ENCODE peak calls at places on chromosomes 12 and 14, in four cellular contexts. I is spleen, M is Caco-2, N is lower lobe of right lung. G is an unnamed sample. For H3K36me3 and H3K9me3, the result is how much of the 10 kb centered on the place peaks cover.

GRCh38 chr14:105317546-105317945 is 3.0 kb downstream of the PACS2 start:
- DNase-seq in N (no peak), I (peak), M (no peak), G (peak)

GRCh38 chr12:98738002-98738401 is 92.9 kb downstream of the APAF1 start:
- DNase-seq in I (no peak), M (no peak), N (no peak), G (no peak)

GRCh38 chr14:105529506-105530445 is 3.4 kb downstream of the TMEM121 start:
- DNase-seq in M (no peak), I (peak), N (peak), G (no peak)

GRCh38 chr12:110022980-110023633 is 23.9 kb downstream of the ANKRD13A start:
- DNase-seq in N (no peak), M (no peak), I (no peak), G (peak)

GRCh38 chr12:115871714-115872113 is 405.8 kb downstream of the MED13L start:
- DNase-seq in M (peak), N (no peak), I (no peak), G (peak)

GRCh38 chr12:103933237-103933636 is 3.0 kb downstream of the HSP90B1 start:
- DNase-seq in M (no peak), I (no peak), N (no peak), G (peak)

GRCh38 chr14:59020382-59020781 is 168.1 kb upstream of the DAAM1 start:
- DNase-seq in M (no peak), I (no peak), N (no peak), G (peak)

GRCh38 chr14:50985124-50985815 is 41.0 kb upstream of the PYGL start:
- DNase-seq in M (no peak), I (no peak), N (no peak), G (peak)

GRCh38 chr12:51866762-51867161 is 18.2 kb upstream of the FIGNL2 start:
- DNase-seq in N (peak), M (no peak), I (no peak), G (no peak)

GRCh38 chr14:103880334-103880985 is 33.1 kb upstream of the PPP1R13B start:
- DNase-seq in M (no peak), I (peak), N (peak), G (peak)

GRCh38 chr14:35406811-35407630 is 2.5 kb upstream of the NFKBIA start:
- DNase-seq in N (no peak), I (no peak), M (no peak), G (peak)

GRCh38 chr12:109732321-109733305 is 19.0 kb downstream of the FAM222A start:
- DNase-seq in M (peak), N (peak), I (peak), G (no peak)

GRCh38 chr14:97854918-97855317 is 1057.7 kb downstream of the VRK1 start:
- DNase-seq in M (no peak), N (no peak), I (no peak), G (no peak)

GRCh38 chr12:27499377-27499776 is 24.6 kb upstream of the PPFIBP1 start:
- DNase-seq in M (no peak), I (no peak), N (no peak), G (no peak)

GRCh38 chr14:34302654-34303053 is 159.4 kb downstream of the SPTSSA start:
- DNase-seq in I (no peak), N (no peak), M (no peak), G (no peak)

GRCh38 chr12:122870867-122871664 is 24.9 kb downstream of the VPS37B start:
- DNase-seq in N (peak), M (no peak), I (peak), G (peak)

GRCh38 chr14:91245029-91245428 is 525 bp upstream of the GPR68 start:
- DNase-seq in M (no peak), N (no peak), I (peak), G (no peak)

GRCh38 chr12:76256341-76256740 is 91.9 kb downstream of the BBS10 start:
- DNase-seq in M (no peak), I (no peak), N (no peak), G (no peak)

GRCh38 chr12:76256904-76257303 is 91.3 kb downstream of the BBS10 start:
- DNase-seq in I (no peak), M (no peak), N (no peak), G (no peak)

GRCh38 chr12:76255692-76256091 is 92.5 kb downstream of the BBS10 start:
- DNase-seq in M (no peak), N (no peak), I (no peak), G (peak)

GRCh38 chr12:76252031-76252430 is 96.2 kb downstream of the BBS10 start:
- DNase-seq in M (no peak), I (no peak), N (no peak), G (no peak)

DNA sequence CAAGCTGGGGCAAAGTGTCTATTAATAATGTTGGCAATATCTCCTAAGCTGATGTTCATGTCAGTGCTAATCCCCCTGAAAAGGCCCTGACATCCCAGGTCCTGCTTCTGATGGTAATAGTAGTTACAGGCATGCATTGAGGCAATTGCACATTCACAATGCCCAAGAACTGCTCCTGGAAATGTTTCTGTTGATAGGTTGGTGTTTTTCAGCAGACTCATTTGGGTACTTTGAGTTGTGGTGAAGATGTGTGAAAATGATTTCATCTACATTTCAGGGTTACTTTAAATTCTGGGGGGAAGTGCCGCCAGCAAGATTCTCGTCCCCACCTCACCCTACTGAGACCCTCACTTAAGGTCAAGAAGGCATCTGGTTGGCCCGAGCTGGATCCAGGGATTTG is 92.9 kb downstream of the BBS10 start:
- DNase-seq in N (no peak), M (no peak), I (no peak), G (no peak)
- H3K4me3 ChIP-seq in N (no peak), M (no peak), I (no peak), G (no peak)

DNA sequence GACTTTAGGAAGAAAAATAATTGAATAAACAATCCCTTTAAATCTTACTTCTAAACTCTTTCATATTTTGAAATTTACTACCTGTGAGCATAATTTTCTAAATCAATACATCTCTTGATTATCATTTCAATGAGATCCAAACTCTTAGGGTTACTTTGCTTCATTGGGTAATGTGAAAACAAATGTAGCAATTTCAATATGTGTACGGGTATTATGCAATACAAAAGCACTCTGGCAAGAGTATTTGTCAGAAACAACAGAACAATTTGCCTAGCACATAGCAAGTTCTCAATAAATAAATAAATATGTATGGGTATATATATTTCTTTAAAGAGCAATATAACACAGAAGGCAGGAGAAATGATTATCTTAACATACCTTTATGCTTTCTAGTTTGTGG is 77.1 kb downstream of the PLEKHG7 start:
- DNase-seq in N (no peak), I (no peak), M (no peak), G (peak)
- H3K36me3 ChIP-seq in N (under half), I (under half), M (under half), G (half or more)

GRCh38 chr12:30400349-30400748 is 295.3 kb downstream of the IPO8 start:
- DNase-seq in M (no peak), I (no peak), N (no peak), G (no peak)
- H3K9me3 ChIP-seq in M (under half), I (under half), N (under half), G (under half)

DNA sequence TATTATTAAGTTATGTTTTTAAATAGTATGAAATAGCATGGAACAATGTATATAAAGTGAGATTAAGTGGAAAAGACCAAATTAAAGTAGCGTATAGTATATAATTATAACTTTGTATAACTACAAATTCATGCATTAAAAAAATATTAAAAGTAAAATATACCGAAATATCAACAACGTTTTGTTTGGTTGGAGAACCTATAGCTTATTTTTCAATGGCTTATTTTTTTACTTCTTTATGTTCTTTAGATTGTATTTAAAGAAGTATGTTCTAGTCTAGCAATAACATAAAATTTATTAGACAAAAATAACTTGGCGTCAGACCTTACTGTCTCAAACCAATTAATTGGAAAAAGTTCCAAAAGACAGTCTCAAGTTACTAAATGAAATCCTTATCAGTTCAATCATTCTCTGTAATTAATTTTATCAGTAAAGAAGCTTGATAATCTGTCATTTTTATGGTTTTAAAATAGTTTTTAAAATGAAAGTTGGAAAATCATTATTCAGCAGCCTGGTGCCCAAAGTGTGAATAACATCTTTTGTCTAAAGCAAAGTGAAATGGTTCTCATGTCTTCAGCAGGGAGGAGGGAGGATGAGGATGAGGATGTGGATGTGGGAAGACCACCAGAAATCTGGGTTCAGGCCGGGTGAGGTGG is 46.7 kb downstream of the IRAK3 start:
- DNase-seq in M (no peak), I (no peak), N (no peak), G (peak)
- H3K4me3 ChIP-seq in M (peak), I (peak), N (peak), G (peak)

DNA sequence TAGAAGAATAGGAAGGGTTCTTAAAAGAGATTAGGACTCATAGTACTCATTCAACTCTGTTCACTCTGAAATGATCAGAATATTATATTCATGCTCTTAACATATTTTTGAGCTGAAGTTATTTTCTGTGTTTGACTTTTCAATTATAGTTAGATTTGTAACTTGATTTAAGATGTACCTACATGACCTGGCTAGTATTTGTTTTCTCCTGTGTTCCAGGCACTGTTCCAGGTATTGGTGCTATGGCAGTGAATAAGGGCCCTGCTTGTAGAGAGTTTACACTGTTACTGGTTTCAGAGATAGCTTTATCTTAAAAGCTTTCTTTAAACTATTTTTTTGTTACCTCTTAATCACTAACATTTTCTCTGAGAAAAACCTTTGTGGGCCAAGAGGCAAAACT is 19.1 kb upstream of the SLC17A8 start:
- DNase-seq in I (no peak), N (no peak), M (no peak), G (no peak)
- H3K36me3 ChIP-seq in I (under half), N (half or more), M (under half), G (half or more)